ENCODE peak calls at places on chromosomes 6 and 20, in nine cellular contexts. T, I, V, F, Z, K, G, H and U are unnamed samples.

GRCh38 chr6:36314221-36315014 is 22.3 kb downstream of the BNIP5 start:
- DNase-seq in T (no peak), I (no peak), V (peak), F (no peak), Z (no peak), K (peak), G (no peak), H (no peak), U (no peak)

GRCh38 chr20:45111799-45112471 is 3.0 kb downstream of the WFDC5 start:
- DNase-seq in T (peak), I (no peak), V (no peak), F (peak), Z (no peak), K (peak), G (no peak), H (no peak), U (peak)

GRCh38 chr6:135451617-135452190 is 45.8 kb downstream of the AHI1 start:
- DNase-seq in T (no peak), I (peak), V (peak), F (peak), Z (peak), K (peak), G (no peak), H (peak), U (no peak)

GRCh38 chr6:27250955-27251671 is 3.6 kb downstream of the PRSS16 start:
- DNase-seq in T (peak), I (peak), V (peak), F (no peak), Z (no peak), K (peak), G (peak), H (peak), U (peak)

GRCh38 chr20:62004614-62005013 is 61.1 kb downstream of the TAF4 start:
- DNase-seq in T (no peak), I (no peak), V (no peak), F (no peak), Z (no peak), K (no peak), G (no peak), H (no peak), U (no peak)

GRCh38 chr6:101543796-101544195 is 150.3 kb downstream of the GRIK2 start:
- DNase-seq in T (no peak), I (no peak), V (no peak), F (no peak), Z (no peak), K (no peak), G (no peak), H (no peak), U (no peak)

GRCh38 chr6:112984899-112985298 is 637.8 kb downstream of the RFPL4B start:
- DNase-seq in T (no peak), I (no peak), V (no peak), F (no peak), Z (no peak), K (no peak), G (no peak), H (no peak), U (no peak)

GRCh38 chr6:105087571-105088211 is 92.1 kb downstream of the POPDC3 start:
- DNase-seq in T (peak), I (peak), V (peak), F (peak), Z (peak), K (peak), G (peak), H (peak), U (peak)

GRCh38 chr6:162177733-162178132 is 549.8 kb downstream of the PRKN start:
- DNase-seq in T (no peak), I (no peak), V (no peak), F (peak), Z (no peak), K (no peak), G (no peak), H (no peak), U (no peak)

GRCh38 chr20:52941803-52942202 is 30.4 kb upstream of the TSHZ2 start:
- DNase-seq in T (no peak), I (no peak), V (no peak), F (no peak), Z (no peak), K (no peak), G (no peak), H (no peak), U (no peak)

GRCh38 chr6:116446399-116446798 is 14.8 kb upstream of the CALHM6 start:
- DNase-seq in T (no peak), I (no peak), V (peak), F (no peak), Z (peak), K (peak), G (no peak), H (no peak), U (no peak)

GRCh38 chr6:3825851-3826581 is 23.2 kb upstream of the FAM50B start:
- DNase-seq in T (no peak), I (no peak), V (peak), F (peak), Z (no peak), K (peak), G (peak), H (no peak), U (no peak)

GRCh38 chr6:31794866-31795615 is 511 bp downstream of the VARS1 start:
- DNase-seq in T (no peak), I (peak), V (no peak), F (no peak), Z (no peak), K (no peak), G (no peak), H (no peak), U (no peak)

GRCh38 chr6:119325559-119326240 is 23.9 kb downstream of the MAN1A1 start:
- DNase-seq in T (no peak), I (no peak), V (no peak), F (no peak), Z (no peak), K (no peak), G (no peak), H (no peak), U (no peak)

GRCh38 chr6:116616757-116617093 is 446 bp downstream of the RSPH4A start:
- DNase-seq in T (peak), I (no peak), V (no peak), F (no peak), Z (no peak), K (peak), G (no peak), H (no peak), U (peak)

GRCh38 chr6:100461273-100461919 is 3.3 kb downstream of the SIM1 start:
- DNase-seq in T (no peak), I (peak), V (peak), F (no peak), Z (no peak), K (peak), G (no peak), H (no peak), U (no peak)

GRCh38 chr6:1477432-1478090 is 88.2 kb downstream of the FOXF2 start:
- DNase-seq in T (no peak), I (no peak), V (peak), F (no peak), Z (no peak), K (peak), G (no peak), H (no peak), U (no peak)

GRCh38 chr6:158399040-158399700 is 86.9 kb downstream of the TULP4 start:
- DNase-seq in T (no peak), I (no peak), V (no peak), F (no peak), Z (no peak), K (no peak), G (no peak), H (no peak), U (no peak)

GRCh38 chr6:68046756-68047155 is 588.3 kb upstream of the ADGRB3 start:
- DNase-seq in T (no peak), I (no peak), V (no peak), F (no peak), Z (no peak), K (peak), G (no peak), H (no peak), U (no peak)

GRCh38 chr20:3744037-3744436 is 11.6 kb downstream of the HSPA12B start:
- DNase-seq in T (no peak), I (no peak), V (no peak), F (no peak), Z (no peak), K (no peak), G (no peak), H (no peak), U (no peak)

GRCh38 chr6:55443238-55444134 is 116.2 kb downstream of the GFRAL start:
- DNase-seq in T (no peak), I (no peak), V (no peak), F (no peak), Z (no peak), K (no peak), G (no peak), H (no peak), U (no peak)

GRCh38 chr20:62938105-62938888 is at the start of gene GID8:
- DNase-seq in T (peak), I (no peak), V (peak), F (peak), Z (no peak), K (peak), G (peak), H (no peak), U (peak)

GRCh38 chr20:53578492-53579222 is 15.0 kb downstream of the ZNF217 start:
- DNase-seq in T (peak), I (peak), V (peak), F (peak), Z (peak), K (peak), G (peak), H (peak), U (peak)

GRCh38 chr20:61604494-61604893 is 352.4 kb downstream of the CDH4 start:
- DNase-seq in T (no peak), I (no peak), V (no peak), F (no peak), Z (no peak), K (no peak), G (no peak), H (no peak), U (no peak)

GRCh38 chr6:132962936-132963579 is 148.7 kb downstream of the RPS12 start:
- DNase-seq in T (peak), I (peak), V (peak), F (peak), Z (peak), K (peak), G (peak), H (peak), U (peak)

GRCh38 chr6:161233986-161234620 is 39.8 kb downstream of the AGPAT4 start:
- DNase-seq in T (no peak), I (no peak), V (peak), F (peak), Z (no peak), K (peak), G (peak), H (no peak), U (no peak)